ENCODE peak calls at places on chromosomes 6 and 20, in four cellular contexts. S is stimulated activated naive CD8-positive, alpha-beta T cell treated with anti-CD3 and anti-CD28 coated beads, Interleukin-15, Interleukin-2, amounts not matched to agents 100 U/mL and 50 U/mL, for 24 hours; H is right cardiac atrium; U is naive thymus-derived CD4-positive, alpha-beta T cell. C is an unnamed sample.

GRCh38 chr20:47411161-47411560 is 54.7 kb upstream of the ZMYND8 start:
- ATAC-seq in U (no peak), S (no peak), H (peak; percentile 64), C (no peak)

GRCh38 chr6:117550078-117550600 is 52.2 kb downstream of the GOPC start:
- ATAC-seq in S (no peak), U (no peak), H (no peak), C (no peak)

GRCh38 chr20:64063389-64064144 is 569 bp downstream of the TCEA2 start:
- ATAC-seq in U (no peak), S (no peak), H (peak; percentile 15), C (peak; percentile 1)

GRCh38 chr6:85113934-85114582 is 335.8 kb upstream of the NT5E start:
- ATAC-seq in H (peak; percentile 38), S (no peak), U (no peak), C (no peak)

GRCh38 chr6:125797934-125798444 is 7.2 kb downstream of the NCOA7 start:
- ATAC-seq in S (no peak), U (no peak), H (no peak), C (no peak)

GRCh38 chr6:30006170-30007131 is 54.6 kb upstream of the POLR1H start:
- ATAC-seq in U (peak; percentile 65), H (peak; percentile 83), S (peak; percentile 33), C (peak; percentile 53)

GRCh38 chr20:63402860-63403220 is 41.7 kb upstream of the CHRNA4 start:
- ATAC-seq in U (no peak), H (no peak), S (no peak), C (no peak)

GRCh38 chr20:43676368-43676767 is 9.5 kb downstream of the MYBL2 start:
- ATAC-seq in U (no peak), H (no peak), S (no peak), C (no peak)

GRCh38 chr20:5741089-5741488 is 9.1 kb upstream of the SHLD1 start:
- ATAC-seq in H (peak; percentile 18), S (no peak), U (no peak), C (no peak)

GRCh38 chr6:53986721-53987526 is 124.3 kb upstream of the MLIP start:
- ATAC-seq in H (peak; percentile 68), S (no peak), U (no peak), C (no peak)

GRCh38 chr6:34053721-34054120 is 92.2 kb downstream of the GRM4 start:
- ATAC-seq in U (no peak), S (no peak), H (no peak), C (no peak)

GRCh38 chr20:35506179-35506578 is 23.3 kb downstream of the C20orf173 start:
- ATAC-seq in S (no peak), U (no peak), H (no peak), C (no peak)

GRCh38 chr20:9491324-9491723 is 23.1 kb upstream of the LAMP5 start:
- ATAC-seq in H (no peak), U (peak; percentile 60), S (no peak), C (no peak)

GRCh38 chr6:105270511-105270910 is 90.7 kb upstream of the POPDC3 start:
- ATAC-seq in U (no peak), H (no peak), S (no peak), C (no peak)

GRCh38 chr6:157240059-157240959 is 83.0 kb downstream of the TMEM242 start:
- ATAC-seq in S (no peak), U (no peak), H (peak; percentile 44), C (no peak)

GRCh38 chr6:37516920-37517405 is 17.3 kb upstream of the CCDC167 start:
- ATAC-seq in H (no peak), U (peak; percentile 1), S (peak; percentile 3), C (peak; percentile 2)

GRCh38 chr6:169899481-169900145 is 148.2 kb downstream of the ERMARD start:
- ATAC-seq in U (no peak), H (peak; percentile 6), S (no peak), C (no peak)

GRCh38 chr6:8958894-8959511 is 523.7 kb upstream of the SLC35B3 start:
- ATAC-seq in U (no peak), S (no peak), H (no peak), C (no peak)

GRCh38 chr20:62840244-62841197 is 21.1 kb downstream of the TCFL5 start:
- ATAC-seq in U (no peak), H (no peak), S (no peak), C (no peak)

GRCh38 chr20:21767739-21768223 is 62.3 kb downstream of the PAX1 start:
- ATAC-seq in H (no peak), U (no peak), S (no peak), C (no peak)

GRCh38 chr6:137155830-137156229 is 17.6 kb downstream of the IL22RA2 start:
- ATAC-seq in S (peak; percentile 83), H (no peak), U (peak; percentile 90), C (peak; percentile 56)

GRCh38 chr20:36919715-36920333 is 31.7 kb downstream of the SAMHD1 start:
- ATAC-seq in S (no peak), H (peak; percentile 48), U (peak; percentile 90), C (no peak)

GRCh38 chr6:144882425-144882824 is 597.3 kb downstream of the UTRN start:
- ATAC-seq in H (no peak), S (no peak), U (no peak), C (no peak)

GRCh38 chr6:155142902-155143609 is 120.8 kb upstream of the CLDN20 start:
- ATAC-seq in U (no peak), S (no peak), H (no peak), C (no peak)

GRCh38 chr6:94736231-94736630 is 841.1 kb upstream of the MANEA start:
- ATAC-seq in H (no peak), U (no peak), S (no peak), C (no peak)

GRCh38 chr6:129989396-129989795 is 29.0 kb upstream of the L3MBTL3 start:
- ATAC-seq in S (no peak), U (no peak), H (no peak), C (no peak)

C was measured in stimulated activated memory B cell treated with anti-CD40 and anti-IgM and Interleukin-4, amounts not matched to agents 10 μg/mL and 1 μg/mL and 100 μg/mL, for 72 hours.